ENCODE peak calls at places on chromosomes 1 and 21, in nine cellular contexts. One of them, this sample, is unnamed. For H3K27me3, the result is how much of the 10 kb centered on the place peaks cover.

GRCh38 chr1:59903136-59903754 is 23.3 kb downstream of the CYP2J2 start:
- DNase-seq in aorta: no peak
- DNase-seq in astrocyte: no peak
- DNase-seq in CD8-positive, alpha-beta memory T cell: peak
- DNase-seq in psoas muscle: no peak
- DNase-seq in spleen: no peak
- DNase-seq in CD8-positive, alpha-beta T cell: no peak
- DNase-seq in kidney epithelial cell: no peak
- DNase-seq in endodermal cell: peak
- DNase-seq in this sample: peak

GRCh38 chr1:116666747-116667576 is 571 bp downstream of the IGSF3 start:
- DNase-seq in aorta: no peak
- DNase-seq in astrocyte: no peak
- DNase-seq in CD8-positive, alpha-beta memory T cell: no peak
- DNase-seq in psoas muscle: no peak
- DNase-seq in spleen: no peak
- DNase-seq in CD8-positive, alpha-beta T cell: peak
- DNase-seq in kidney epithelial cell: no peak
- DNase-seq in endodermal cell: peak
- DNase-seq in this sample: peak

GRCh38 chr1:67832737-67833594 is at the start of gene GNG12:
- DNase-seq in aorta: peak
- DNase-seq in astrocyte: peak
- DNase-seq in CD8-positive, alpha-beta memory T cell: no peak
- DNase-seq in psoas muscle: peak
- DNase-seq in spleen: peak
- DNase-seq in CD8-positive, alpha-beta T cell: no peak
- DNase-seq in kidney epithelial cell: peak
- DNase-seq in endodermal cell: peak
- DNase-seq in this sample: peak

GRCh38 chr1:231376875-231377549 is 38.9 kb downstream of the SPRTN start:
- DNase-seq in aorta: no peak
- DNase-seq in astrocyte: no peak
- DNase-seq in CD8-positive, alpha-beta memory T cell: no peak
- DNase-seq in psoas muscle: no peak
- DNase-seq in spleen: no peak
- DNase-seq in CD8-positive, alpha-beta T cell: no peak
- DNase-seq in kidney epithelial cell: no peak
- DNase-seq in endodermal cell: no peak
- DNase-seq in this sample: no peak

GRCh38 chr1:246001821-246002220 is 505.3 kb downstream of the SMYD3 start:
- DNase-seq in aorta: no peak
- DNase-seq in astrocyte: peak
- DNase-seq in CD8-positive, alpha-beta memory T cell: no peak
- DNase-seq in psoas muscle: no peak
- DNase-seq in spleen: no peak
- DNase-seq in CD8-positive, alpha-beta T cell: no peak
- DNase-seq in kidney epithelial cell: no peak
- DNase-seq in endodermal cell: no peak
- DNase-seq in this sample: no peak

GRCh38 chr1:154962238-154962678 is 676 bp upstream of the PYGO2 start:
- DNase-seq in aorta: peak
- DNase-seq in astrocyte: no peak
- DNase-seq in CD8-positive, alpha-beta memory T cell: no peak
- DNase-seq in psoas muscle: no peak
- DNase-seq in spleen: peak
- DNase-seq in CD8-positive, alpha-beta T cell: no peak
- DNase-seq in kidney epithelial cell: no peak
- DNase-seq in endodermal cell: peak
- DNase-seq in this sample: peak

GRCh38 chr1:228429007-228429406 is 12.3 kb upstream of the TRIM17 start:
- DNase-seq in aorta: no peak
- DNase-seq in astrocyte: no peak
- DNase-seq in CD8-positive, alpha-beta memory T cell: no peak
- DNase-seq in psoas muscle: no peak
- DNase-seq in spleen: peak
- DNase-seq in CD8-positive, alpha-beta T cell: no peak
- DNase-seq in kidney epithelial cell: no peak
- DNase-seq in endodermal cell: no peak
- DNase-seq in this sample: no peak

GRCh38 chr1:237235080-237235479 is 193.1 kb downstream of the RYR2 start:
- DNase-seq in aorta: no peak
- DNase-seq in astrocyte: no peak
- DNase-seq in CD8-positive, alpha-beta memory T cell: no peak
- DNase-seq in psoas muscle: no peak
- DNase-seq in spleen: no peak
- DNase-seq in CD8-positive, alpha-beta T cell: no peak
- DNase-seq in kidney epithelial cell: no peak
- DNase-seq in endodermal cell: no peak
- DNase-seq in this sample: peak

GRCh38 chr1:226882631-226883409 is 12.4 kb downstream of the PSEN2 start:
- DNase-seq in aorta: no peak
- DNase-seq in astrocyte: peak
- DNase-seq in CD8-positive, alpha-beta memory T cell: peak
- DNase-seq in psoas muscle: no peak
- DNase-seq in spleen: peak
- DNase-seq in CD8-positive, alpha-beta T cell: no peak
- DNase-seq in kidney epithelial cell: no peak
- DNase-seq in endodermal cell: peak
- DNase-seq in this sample: no peak

GRCh38 chr1:53346814-53347176 is 18.9 kb upstream of the LRP8 start:
- DNase-seq in aorta: no peak
- DNase-seq in astrocyte: no peak
- DNase-seq in CD8-positive, alpha-beta memory T cell: no peak
- DNase-seq in psoas muscle: no peak
- DNase-seq in spleen: peak
- DNase-seq in CD8-positive, alpha-beta T cell: peak
- DNase-seq in kidney epithelial cell: no peak
- DNase-seq in endodermal cell: no peak
- DNase-seq in this sample: no peak

GRCh38 chr21:43956667-43957030 is 55.5 kb upstream of the TRAPPC10 start:
- DNase-seq in aorta: no peak
- DNase-seq in astrocyte: peak
- DNase-seq in CD8-positive, alpha-beta memory T cell: no peak
- DNase-seq in psoas muscle: peak
- DNase-seq in spleen: no peak
- DNase-seq in CD8-positive, alpha-beta T cell: no peak
- DNase-seq in kidney epithelial cell: no peak
- DNase-seq in endodermal cell: no peak
- DNase-seq in this sample: no peak

GRCh38 chr1:64098856-64099606 is 104.4 kb upstream of the UBE2U start:
- DNase-seq in aorta: no peak
- DNase-seq in astrocyte: no peak
- DNase-seq in CD8-positive, alpha-beta memory T cell: no peak
- DNase-seq in psoas muscle: no peak
- DNase-seq in spleen: no peak
- DNase-seq in CD8-positive, alpha-beta T cell: no peak
- DNase-seq in kidney epithelial cell: no peak
- DNase-seq in endodermal cell: no peak
- DNase-seq in this sample: no peak

GRCh38 chr21:42539931-42540343 is 26.3 kb downstream of the SLC37A1 start:
- DNase-seq in aorta: no peak
- DNase-seq in astrocyte: no peak
- DNase-seq in CD8-positive, alpha-beta memory T cell: no peak
- DNase-seq in psoas muscle: no peak
- DNase-seq in spleen: no peak
- DNase-seq in CD8-positive, alpha-beta T cell: no peak
- DNase-seq in kidney epithelial cell: no peak
- DNase-seq in endodermal cell: peak
- DNase-seq in this sample: peak

GRCh38 chr1:222283147-222283768 is 264.6 kb downstream of the HHIPL2 start:
- DNase-seq in aorta: no peak
- DNase-seq in astrocyte: peak
- DNase-seq in CD8-positive, alpha-beta memory T cell: no peak
- DNase-seq in psoas muscle: no peak
- DNase-seq in spleen: peak
- DNase-seq in CD8-positive, alpha-beta T cell: no peak
- DNase-seq in kidney epithelial cell: no peak
- DNase-seq in endodermal cell: no peak
- DNase-seq in this sample: no peak

GRCh38 chr1:160197231-160197630 is 6.9 kb downstream of the CASQ1 start:
- DNase-seq in aorta: no peak
- DNase-seq in astrocyte: no peak
- DNase-seq in CD8-positive, alpha-beta memory T cell: no peak
- DNase-seq in psoas muscle: no peak
- DNase-seq in spleen: no peak
- DNase-seq in CD8-positive, alpha-beta T cell: no peak
- DNase-seq in kidney epithelial cell: no peak
- DNase-seq in endodermal cell: no peak
- DNase-seq in this sample: no peak

GRCh38 chr21:21383126-21383525 is 384.9 kb downstream of the NCAM2 start:
- DNase-seq in aorta: no peak
- DNase-seq in astrocyte: peak
- DNase-seq in CD8-positive, alpha-beta memory T cell: no peak
- DNase-seq in psoas muscle: no peak
- DNase-seq in spleen: no peak
- DNase-seq in CD8-positive, alpha-beta T cell: no peak
- DNase-seq in kidney epithelial cell: no peak
- DNase-seq in endodermal cell: no peak
- DNase-seq in this sample: no peak

GRCh38 chr21:35862969-35863368 is 197.4 kb downstream of the SETD4 start:
- DNase-seq in aorta: no peak
- DNase-seq in astrocyte: no peak
- DNase-seq in CD8-positive, alpha-beta memory T cell: no peak
- DNase-seq in psoas muscle: no peak
- DNase-seq in spleen: no peak
- DNase-seq in CD8-positive, alpha-beta T cell: no peak
- DNase-seq in kidney epithelial cell: no peak
- DNase-seq in endodermal cell: no peak
- DNase-seq in this sample: no peak

GRCh38 chr21:45326169-45326833 is 38.6 kb upstream of the POFUT2 start:
- DNase-seq in aorta: peak
- DNase-seq in astrocyte: no peak
- DNase-seq in CD8-positive, alpha-beta memory T cell: no peak
- DNase-seq in psoas muscle: peak
- DNase-seq in spleen: peak
- DNase-seq in CD8-positive, alpha-beta T cell: no peak
- DNase-seq in kidney epithelial cell: no peak
- DNase-seq in endodermal cell: peak
- DNase-seq in this sample: peak

GRCh38 chr1:96820111-96820510 is 98.5 kb downstream of the PTBP2 start:
- DNase-seq in aorta: no peak
- DNase-seq in astrocyte: no peak
- DNase-seq in CD8-positive, alpha-beta memory T cell: no peak
- DNase-seq in psoas muscle: no peak
- DNase-seq in spleen: no peak
- DNase-seq in CD8-positive, alpha-beta T cell: no peak
- DNase-seq in kidney epithelial cell: no peak
- DNase-seq in endodermal cell: no peak
- DNase-seq in this sample: no peak

GRCh38 chr1:96815914-96816313 is 94.3 kb downstream of the PTBP2 start:
- DNase-seq in aorta: no peak
- DNase-seq in astrocyte: no peak
- DNase-seq in CD8-positive, alpha-beta memory T cell: no peak
- DNase-seq in psoas muscle: no peak
- DNase-seq in spleen: no peak
- DNase-seq in CD8-positive, alpha-beta T cell: no peak
- DNase-seq in kidney epithelial cell: no peak
- DNase-seq in endodermal cell: no peak
- DNase-seq in this sample: no peak
- H3K27me3 ChIP-seq in aorta: under half
- H3K27me3 ChIP-seq in astrocyte: under half
- H3K27me3 ChIP-seq in CD8-positive, alpha-beta memory T cell: under half
- H3K27me3 ChIP-seq in psoas muscle: under half
- H3K27me3 ChIP-seq in spleen: under half
- H3K27me3 ChIP-seq in CD8-positive, alpha-beta T cell: under half
- H3K27me3 ChIP-seq in kidney epithelial cell: under half
- H3K27me3 ChIP-seq in endodermal cell: under half
- H3K27me3 ChIP-seq in this sample: under half

DNA sequence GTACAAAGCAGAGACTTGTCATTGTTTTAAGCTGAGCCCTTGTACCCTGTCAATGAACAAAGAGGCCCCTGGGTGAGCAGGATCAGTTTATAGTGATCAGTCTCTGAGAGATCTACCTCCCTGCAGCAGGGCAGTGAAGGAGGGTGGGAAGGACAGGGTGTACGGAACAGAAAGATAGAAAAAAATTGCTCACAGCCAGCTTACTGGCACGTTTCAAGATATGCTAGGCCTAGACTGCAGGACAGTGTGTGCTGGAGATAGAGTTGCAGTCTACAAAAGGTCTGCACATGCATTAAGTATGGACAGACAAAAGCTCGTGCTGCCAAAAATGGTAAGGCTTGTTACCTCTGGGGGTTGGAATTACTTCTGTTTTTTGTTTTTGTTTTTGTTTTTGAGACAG is 34.6 kb downstream of the OVAAL start:
- DNase-seq in aorta: no peak
- DNase-seq in astrocyte: no peak
- DNase-seq in CD8-positive, alpha-beta memory T cell: no peak
- DNase-seq in psoas muscle: no peak
- DNase-seq in spleen: no peak
- DNase-seq in CD8-positive, alpha-beta T cell: no peak
- DNase-seq in kidney epithelial cell: no peak
- DNase-seq in endodermal cell: no peak
- DNase-seq in this sample: no peak
- H3K27me3 ChIP-seq in aorta: under half
- H3K27me3 ChIP-seq in astrocyte: under half
- H3K27me3 ChIP-seq in CD8-positive, alpha-beta memory T cell: under half
- H3K27me3 ChIP-seq in psoas muscle: under half
- H3K27me3 ChIP-seq in spleen: under half
- H3K27me3 ChIP-seq in CD8-positive, alpha-beta T cell: under half
- H3K27me3 ChIP-seq in kidney epithelial cell: under half
- H3K27me3 ChIP-seq in endodermal cell: under half
- H3K27me3 ChIP-seq in this sample: under half

GRCh38 chr21:32858628-32859027 is 87.1 kb upstream of the PAXBP1 start:
- DNase-seq in aorta: no peak
- DNase-seq in astrocyte: no peak
- DNase-seq in CD8-positive, alpha-beta memory T cell: no peak
- DNase-seq in psoas muscle: no peak
- DNase-seq in spleen: no peak
- DNase-seq in CD8-positive, alpha-beta T cell: no peak
- DNase-seq in kidney epithelial cell: no peak
- DNase-seq in endodermal cell: no peak
- DNase-seq in this sample: no peak
- H3K27me3 ChIP-seq in aorta: under half
- H3K27me3 ChIP-seq in astrocyte: under half
- H3K27me3 ChIP-seq in CD8-positive, alpha-beta memory T cell: under half
- H3K27me3 ChIP-seq in psoas muscle: under half
- H3K27me3 ChIP-seq in spleen: under half
- H3K27me3 ChIP-seq in CD8-positive, alpha-beta T cell: under half
- H3K27me3 ChIP-seq in kidney epithelial cell: under half
- H3K27me3 ChIP-seq in endodermal cell: under half
- H3K27me3 ChIP-seq in this sample: under half

DNA sequence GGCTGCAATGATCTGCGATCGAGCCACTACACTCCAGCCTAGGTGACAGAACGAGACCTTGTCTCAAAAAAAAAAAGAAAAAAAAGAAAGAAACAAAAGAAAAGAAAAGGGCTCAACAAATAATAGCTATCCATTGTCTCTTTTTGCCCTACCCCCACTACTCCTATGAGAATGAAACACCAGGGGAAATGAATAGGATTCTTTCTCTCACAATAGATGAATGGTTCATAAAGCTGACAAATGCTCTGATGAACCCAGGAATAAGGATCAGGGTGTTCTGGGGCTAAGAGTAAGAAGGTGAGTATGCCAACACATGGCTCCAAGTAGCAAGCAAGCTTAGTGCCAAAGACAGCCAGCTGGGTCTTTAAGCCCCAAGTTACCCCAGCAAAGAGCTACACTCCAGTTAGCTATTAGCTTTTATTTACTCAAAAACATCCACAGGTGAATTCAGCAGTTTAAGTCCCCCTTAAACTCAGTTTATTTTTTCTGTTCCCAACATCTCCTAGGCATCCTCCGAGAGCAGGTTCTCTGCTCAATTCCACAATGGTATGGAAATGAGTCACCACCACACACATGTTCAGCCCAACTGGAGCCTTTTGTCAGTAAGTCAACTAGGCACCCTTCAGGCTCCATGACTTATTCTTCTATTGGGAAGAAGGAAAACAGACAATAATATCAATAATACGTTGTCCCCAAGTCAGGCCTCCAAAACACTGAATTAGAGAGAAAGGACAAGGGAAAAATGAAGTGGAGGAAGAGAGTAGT is 4.2 kb downstream of the ADORA3 start:
- DNase-seq in aorta: no peak
- DNase-seq in astrocyte: no peak
- DNase-seq in CD8-positive, alpha-beta memory T cell: no peak
- DNase-seq in psoas muscle: no peak
- DNase-seq in spleen: no peak
- DNase-seq in CD8-positive, alpha-beta T cell: no peak
- DNase-seq in kidney epithelial cell: no peak
- DNase-seq in endodermal cell: no peak
- DNase-seq in this sample: no peak
- H3K27me3 ChIP-seq in aorta: under half
- H3K27me3 ChIP-seq in astrocyte: under half
- H3K27me3 ChIP-seq in CD8-positive, alpha-beta memory T cell: under half
- H3K27me3 ChIP-seq in psoas muscle: under half
- H3K27me3 ChIP-seq in spleen: under half
- H3K27me3 ChIP-seq in CD8-positive, alpha-beta T cell: under half
- H3K27me3 ChIP-seq in kidney epithelial cell: under half
- H3K27me3 ChIP-seq in endodermal cell: under half
- H3K27me3 ChIP-seq in this sample: under half

This sample was measured in SJCRH30.